ENCODE peak calls at places on chromosomes 6 and 20, in five cellular contexts. U is H7; H is activated CD8-positive, alpha-beta memory T cell treated with anti-CD3 and anti-CD28 coated beads for 1 hour; O is mucosa of gallbladder; S is EL. Q is an unnamed sample.

GRCh38 chr6:77470983-77471382 is 7.7 kb upstream of the HTR1B start:
- DNase-seq in U (no peak), H (no peak), O (no peak), S (peak), Q (no peak)

GRCh38 chr6:14310955-14311354 is 193.4 kb downstream of the CD83 start:
- DNase-seq in U (no peak), H (no peak), O (no peak), S (no peak), Q (no peak)

GRCh38 chr6:131858765-131859490 is 51.1 kb downstream of the ENPP1 start:
- DNase-seq in U (no peak), H (no peak), O (no peak), S (peak), Q (peak)

GRCh38 chr6:152218887-152219286 is 411.4 kb downstream of the ESR1 start:
- DNase-seq in U (no peak), H (no peak), O (no peak), S (no peak), Q (no peak)

GRCh38 chr20:21052241-21052640 is 53.9 kb downstream of the LINC00237 start:
- DNase-seq in U (no peak), H (no peak), O (no peak), S (no peak), Q (no peak)

GRCh38 chr6:95228636-95229035 is 348.7 kb upstream of the MANEA start:
- DNase-seq in U (no peak), H (no peak), O (no peak), S (no peak), Q (no peak)

GRCh38 chr20:50348118-50348517 is 157.5 kb downstream of the CEBPB start:
- DNase-seq in U (no peak), H (no peak), O (peak), S (no peak), Q (no peak)

GRCh38 chr20:54219751-54220426 is 12.0 kb downstream of the PFDN4 start:
- DNase-seq in U (no peak), H (no peak), O (no peak), S (peak), Q (peak)